ENCODE peak calls at places on chromosomes 2 and 18, in ten cellular contexts. T is effector CD4-positive, alpha-beta T cell; G is HAP-1; I is tibial nerve; R is activated CD8-positive, alpha-beta T cell treated with anti-CD3 and anti-CD28 coated beads, Interleukin-2, amount 10 ng/mL, durations not matched to agents 7 days and 5 days; A is AG04449; U is left cardiac atrium; W is NCI-H1105 treated with DMSO at 0.1 percent for 48 hours; V is ELR; H is left ventricle myocardium inferior. Q is an unnamed sample.

GRCh38 chr2:206736935-206737334 is 18.7 kb upstream of the DYTN start:
- DNase-seq in T (no peak), G (no peak), I (no peak), R (no peak), A (no peak), U (no peak), W (no peak), V (peak), H (no peak), Q (no peak)

GRCh38 chr2:142865924-142866323 is 11.5 kb upstream of the KYNU start:
- DNase-seq in T (no peak), G (no peak), I (no peak), R (no peak), A (no peak), U (no peak), W (no peak), V (peak), H (no peak), Q (no peak)

GRCh38 chr2:191217580-191217979 is 27.6 kb upstream of the MYO1B start:
- DNase-seq in T (no peak), G (no peak), I (no peak), R (no peak), A (no peak), U (no peak), W (no peak), V (peak), H (no peak), Q (no peak)

GRCh38 chr2:210199186-210199765 is 26.0 kb downstream of the ACADL start:
- DNase-seq in T (no peak), G (peak), I (no peak), R (no peak), A (no peak), U (no peak), W (peak), V (peak), H (no peak), Q (peak)

GRCh38 chr2:37378411-37378810 is 34.0 kb downstream of the QPCT start:
- DNase-seq in T (no peak), G (no peak), I (peak), R (no peak), A (no peak), U (no peak), W (no peak), V (peak), H (no peak), Q (no peak)

GRCh38 chr18:69469444-69469919 is 68.8 kb downstream of the DOK6 start:
- DNase-seq in T (no peak), G (no peak), I (no peak), R (peak), A (no peak), U (no peak), W (no peak), V (peak), H (no peak), Q (peak)

GRCh38 chr2:149648282-149649030 is 60.9 kb upstream of the MMADHC start:
- DNase-seq in T (no peak), G (no peak), I (no peak), R (no peak), A (peak), U (peak), W (no peak), V (peak), H (no peak), Q (no peak)

GRCh38 chr2:63589148-63589972 is 597 bp downstream of the MDH1 start:
- DNase-seq in T (no peak), G (peak), I (no peak), R (no peak), A (no peak), U (no peak), W (peak), V (peak), H (no peak), Q (peak)

Q was measured in NCI-H2171.